ENCODE peak calls at places on chromosomes 11 and 22, in seven cellular contexts. X is IMR-90; I is transverse colon; S is HL-60; C is Peyer's patch; J is vagina; P is CD8-positive, alpha-beta T cell. Z is an unnamed sample. For H3K27me3, the result is how much of the 10 kb centered on the place peaks cover.

GRCh38 chr11:24575392-24575791 is 78.5 kb downstream of the LUZP2 start:
- DNase-seq in P (no peak), J (no peak), S (no peak), I (no peak), C (no peak), X (peak), Z (no peak)

GRCh38 chr11:6570691-6571427 is 32.6 kb downstream of the RRP8 start:
- DNase-seq in P (no peak), C (no peak), X (no peak), I (no peak), S (no peak), J (no peak), Z (no peak)

GRCh38 chr22:45502215-45503070 is at the start of gene FBLN1:
- DNase-seq in X (no peak), S (no peak), P (no peak), J (no peak), C (no peak), I (no peak), Z (no peak)

GRCh38 chr11:44611687-44612437 is 46.4 kb downstream of the CD82 start:
- DNase-seq in C (no peak), I (peak), J (no peak), S (no peak), P (peak), X (no peak), Z (peak)

GRCh38 chr11:65855927-65856363 is 2.0 kb downstream of the CFL1 start:
- DNase-seq in I (no peak), J (no peak), S (no peak), C (peak), P (no peak), X (no peak), Z (no peak)

GRCh38 chr11:94834931-94835330 is 66.8 kb downstream of the AMOTL1 start:
- DNase-seq in X (peak), C (no peak), P (no peak), J (no peak), S (no peak), I (no peak), Z (no peak)

GRCh38 chr22:26610072-26610958 is 7.5 kb downstream of the CRYBB1 start:
- DNase-seq in J (no peak), S (no peak), X (peak), C (no peak), I (peak), P (peak), Z (no peak)

GRCh38 chr22:18057568-18058209 is 20.1 kb upstream of the PEX26 start:
- DNase-seq in X (peak), P (no peak), I (peak), S (no peak), C (no peak), J (no peak), Z (no peak)

GRCh38 chr11:14386081-14386480 is 27.1 kb upstream of the RRAS2 start:
- DNase-seq in C (no peak), P (no peak), I (no peak), S (no peak), J (no peak), X (no peak), Z (no peak)

GRCh38 chr11:73217131-73217809 is 811 bp upstream of the P2RY2 start:
- DNase-seq in S (no peak), P (no peak), I (no peak), X (no peak), J (no peak), C (peak), Z (no peak)
- H3K4me3 ChIP-seq in S (peak), P (no peak), I (no peak), X (no peak), J (peak), C (no peak), Z (no peak)

GRCh38 chr22:49347376-49347775 is 480.3 kb downstream of the BRD1 start:
- DNase-seq in I (no peak), S (no peak), X (no peak), C (no peak), P (no peak), J (no peak), Z (no peak)
- H3K27me3 ChIP-seq in I (under half), S (under half), X (under half), C (under half), P (under half), J (under half), Z (under half)

DNA sequence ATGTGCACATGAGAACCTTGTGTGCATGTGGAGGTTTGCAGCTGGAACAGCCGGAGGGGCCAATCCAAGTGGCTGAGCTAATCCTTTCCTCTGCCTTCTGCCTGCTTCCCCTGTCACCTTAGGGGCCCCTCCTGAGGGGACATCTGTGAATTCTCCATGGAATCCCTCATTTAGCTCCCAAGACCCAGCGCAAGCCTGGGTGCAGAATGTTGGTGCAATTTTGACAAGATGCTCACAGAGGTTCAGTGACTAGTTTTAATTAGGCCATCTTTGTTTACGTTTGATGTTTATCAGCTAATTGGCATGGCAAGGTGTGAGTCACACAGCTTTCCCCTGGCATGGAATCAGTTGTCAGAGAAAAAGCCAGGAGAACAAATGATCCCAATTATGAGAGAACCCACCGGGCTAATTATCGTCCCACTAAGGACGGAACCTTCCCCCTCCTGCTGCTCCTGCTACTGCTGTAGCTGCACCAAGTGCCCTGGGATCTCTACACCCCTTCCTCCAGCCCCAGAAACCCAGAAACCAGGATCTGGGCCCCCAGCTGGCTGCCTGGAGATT is 63.6 kb upstream of the PAX6 start:
- DNase-seq in C (no peak), P (no peak), J (no peak), S (no peak), X (no peak), I (no peak), Z (no peak)
- H3K27ac ChIP-seq in C (no peak), P (no peak), J (no peak), S (no peak), X (no peak), I (no peak), Z (no peak)

DNA sequence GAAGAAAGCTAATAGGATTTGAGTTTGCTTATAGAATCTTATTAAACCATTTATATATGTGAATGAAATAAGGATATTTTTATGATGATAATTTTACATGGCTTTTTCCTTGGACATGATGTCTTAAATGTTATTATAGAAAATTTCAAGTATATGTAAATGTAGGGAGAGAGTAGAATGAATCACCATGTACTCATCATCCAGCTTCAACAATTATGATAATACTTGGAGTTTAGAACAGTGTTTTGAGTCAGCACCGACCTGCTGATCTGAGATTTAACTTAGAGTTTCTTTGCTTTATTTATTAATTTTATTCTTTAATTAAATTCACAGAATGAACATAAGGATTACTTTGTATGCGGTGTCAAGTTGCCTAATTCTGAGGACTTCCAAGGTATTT is 193.5 kb downstream of the UVRAG start:
- DNase-seq in S (no peak), J (no peak), C (no peak), P (no peak), I (no peak), X (peak), Z (no peak)
- H3K4me3 ChIP-seq in S (no peak), J (no peak), C (no peak), P (no peak), I (no peak), X (no peak), Z (no peak)

DNA sequence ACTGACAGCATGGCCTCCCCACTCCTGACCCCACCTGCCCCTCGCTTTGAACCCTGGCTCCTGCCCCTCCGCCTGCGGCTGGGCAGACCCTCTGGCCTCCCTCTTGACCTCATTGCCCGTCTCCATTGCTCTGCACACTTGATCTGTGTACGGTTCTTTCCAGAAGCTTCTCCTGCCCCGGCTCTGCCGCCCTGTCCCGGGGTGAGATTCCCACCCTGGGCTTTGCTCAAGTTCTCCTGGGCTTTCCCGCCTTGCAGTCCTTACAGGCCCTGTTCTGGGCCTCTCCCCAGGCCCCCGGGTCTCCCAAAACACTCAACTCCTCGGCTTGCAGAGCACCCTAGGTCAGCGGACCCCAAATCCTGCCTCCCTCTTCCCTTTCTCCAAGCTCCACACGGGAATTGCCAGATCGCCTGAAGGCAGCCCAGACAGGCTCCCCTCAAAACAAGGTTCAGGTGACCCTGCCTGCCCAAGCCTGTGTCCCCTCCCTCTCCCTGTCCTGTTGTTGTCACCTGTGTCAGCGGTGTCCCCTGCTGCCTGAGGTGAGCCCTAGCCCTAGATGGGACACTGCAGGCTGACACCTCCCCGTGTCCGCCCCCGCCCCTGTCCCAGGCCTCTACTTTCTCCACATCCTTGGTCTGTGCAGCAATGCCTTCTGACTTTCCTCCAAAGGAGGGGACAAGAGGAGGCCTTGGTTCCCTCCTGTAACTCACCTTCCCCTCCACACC is 1.5 kb downstream of the GAL start:
- DNase-seq in X (no peak), S (no peak), I (no peak), C (no peak), J (no peak), P (no peak), Z (no peak)
- H3K27me3 ChIP-seq in X (half or more), S (under half), I (half or more), C (under half), J (under half), P (under half), Z (under half)